ENCODE peak calls at places on chromosomes 1 and 21, in seven cellular contexts. T is left cardiac atrium; K is activated T-cell treated with anti-CD3 and anti-CD28 coated beads, Interleukin-2, amount 50 U/mL, for 4 hours; E is activated naive CD4-positive, alpha-beta T cell treated with anti-CD3 and anti-CD28 coated beads, Interleukin-2, amount 50 U/mL, for 72 hours; S is T-cell; Y is gastroesophageal sphincter; C is GM12878. O is an unnamed sample.

GRCh38 chr1:83110156-83110555 is 888.8 kb downstream of the TTLL7 start:
- ATAC-seq in T (no peak), K (no peak), E (peak; percentile 88), S (no peak), Y (no peak), C (no peak), O (peak; percentile 65)

GRCh38 chr1:25523512-25523911 is 19.9 kb upstream of the LDLRAP1 start:
- ATAC-seq in T (peak; percentile 27), K (no peak), E (no peak), S (no peak), Y (no peak), C (peak; percentile 26), O (no peak)

GRCh38 chr1:44740179-44740617 is 561 bp downstream of the KIF2C start:
- ATAC-seq in T (no peak), K (no peak), E (no peak), S (peak; percentile 2), Y (no peak), C (peak; percentile 39), O (no peak)

GRCh38 chr1:23525558-23526174 is 5.4 kb downstream of the E2F2 start:
- ATAC-seq in T (no peak), K (no peak), E (no peak), S (no peak), Y (no peak), C (peak; percentile 40), O (no peak)

GRCh38 chr1:201456499-201457309 is 12.3 kb downstream of the PHLDA3 start:
- ATAC-seq in T (peak; percentile 57), K (no peak), E (no peak), S (no peak), Y (peak; percentile 69), C (peak; percentile 54), O (no peak)

GRCh38 chr21:36122977-36123376 is 11.9 kb upstream of the CBR3 start:
- ATAC-seq in T (no peak), K (no peak), E (no peak), S (no peak), Y (no peak), C (peak; percentile 39), O (no peak)

GRCh38 chr1:81489372-81489934 is 311.3 kb upstream of the ADGRL2 start:
- ATAC-seq in T (no peak), K (no peak), E (no peak), S (no peak), Y (no peak), C (no peak), O (no peak)

GRCh38 chr1:155001688-155002474 is 721 bp upstream of the ZBTB7B start:
- ATAC-seq in T (peak; percentile 86), K (peak; percentile 76), E (peak; percentile 74), S (peak; percentile 79), Y (peak; percentile 89), C (peak; percentile 76), O (peak; percentile 76)

GRCh38 chr1:153612755-153613331 is at the start of gene S100A16:
- ATAC-seq in T (peak; percentile 81), K (no peak), E (no peak), S (no peak), Y (peak; percentile 75), C (no peak), O (no peak)

GRCh38 chr1:203475012-203475981 is at the start of gene PRELP:
- ATAC-seq in T (peak; percentile 74), K (no peak), E (no peak), S (no peak), Y (peak; percentile 56), C (no peak), O (no peak)

GRCh38 chr1:15262711-15263110 is 15.7 kb downstream of the FHAD1 start:
- ATAC-seq in T (no peak), K (no peak), E (no peak), S (no peak), Y (no peak), C (no peak), O (no peak)

GRCh38 chr1:202018476-202019234 is 8.3 kb downstream of the ELF3 start:
- ATAC-seq in T (peak; percentile 45), K (no peak), E (no peak), S (no peak), Y (no peak), C (peak; percentile 24), O (no peak)

GRCh38 chr1:169697769-169698168 is 13.7 kb downstream of the SELL start:
- ATAC-seq in T (no peak), K (peak; percentile 58), E (peak; percentile 39), S (no peak), Y (no peak), C (peak; percentile 54), O (peak; percentile 50)

GRCh38 chr1:244283772-244284171 is 167.9 kb downstream of the ADSS2 start:
- ATAC-seq in T (no peak), K (no peak), E (no peak), S (no peak), Y (no peak), C (no peak), O (peak; percentile 49)

GRCh38 chr1:231866392-231867331 is 240.1 kb downstream of the DISC1 start:
- ATAC-seq in T (peak; percentile 38), K (no peak), E (no peak), S (no peak), Y (peak; percentile 40), C (peak; percentile 47), O (no peak)

GRCh38 chr21:44495641-44496040 is 40.3 kb downstream of the LRRC3 start:
- ATAC-seq in T (peak; percentile 74), K (no peak), E (no peak), S (no peak), Y (no peak), C (no peak), O (no peak)

GRCh38 chr1:89649783-89650182 is 16.9 kb downstream of the LRRC8C start:
- ATAC-seq in T (no peak), K (no peak), E (peak; percentile 53), S (no peak), Y (no peak), C (peak; percentile 69), O (peak; percentile 70)

GRCh38 chr1:116887212-116887611 is 22.5 kb upstream of the PTGFRN start:
- ATAC-seq in T (no peak), K (no peak), E (no peak), S (no peak), Y (no peak), C (no peak), O (no peak)

GRCh38 chr1:236705771-236706565 is 19.7 kb downstream of the ACTN2 start:
- ATAC-seq in T (peak; percentile 36), K (no peak), E (no peak), S (no peak), Y (no peak), C (no peak), O (no peak)

GRCh38 chr1:78032964-78033796 is 12.6 kb upstream of the GIPC2 start:
- ATAC-seq in T (peak; percentile 59), K (no peak), E (no peak), S (no peak), Y (no peak), C (no peak), O (no peak)

GRCh38 chr1:216542741-216543140 is 119.5 kb upstream of the USH2A start:
- ATAC-seq in T (no peak), K (no peak), E (no peak), S (no peak), Y (no peak), C (no peak), O (no peak)

GRCh38 chr1:36089393-36090121 is 865 bp downstream of the ADPRS start:
- ATAC-seq in T (peak; percentile 3), K (no peak), E (no peak), S (no peak), Y (no peak), C (peak; percentile 51), O (no peak)

GRCh38 chr1:36984675-36985074 is 49.6 kb downstream of the GRIK3 start:
- ATAC-seq in T (no peak), K (no peak), E (no peak), S (no peak), Y (no peak), C (no peak), O (no peak)

GRCh38 chr1:92944901-92945747 is 16.1 kb downstream of the DIPK1A start:
- ATAC-seq in T (no peak), K (no peak), E (no peak), S (no peak), Y (no peak), C (peak; percentile 73), O (no peak)

GRCh38 chr1:3457910-3458621 is 3.6 kb downstream of the ARHGEF16 start:
- ATAC-seq in T (no peak), K (no peak), E (no peak), S (no peak), Y (no peak), C (no peak), O (no peak)

GRCh38 chr1:177983824-177984528 is 14.1 kb upstream of the SEC16B start:
- ATAC-seq in T (peak; percentile 95), K (no peak), E (no peak), S (no peak), Y (peak; percentile 89), C (no peak), O (no peak)

GRCh38 chr1:92952714-92953113 is 8.5 kb downstream of the DIPK1A start:
- ATAC-seq in T (no peak), K (no peak), E (no peak), S (no peak), Y (no peak), C (no peak), O (no peak)

GRCh38 chr21:41923641-41924342 is 30.0 kb downstream of the C2CD2 start:
- ATAC-seq in T (peak; percentile 75), K (peak; percentile 50), E (peak; percentile 70), S (no peak), Y (peak; percentile 76), C (peak; percentile 22), O (peak; percentile 63)

GRCh38 chr1:101259744-101260148 is 22.9 kb downstream of the S1PR1 start:
- ATAC-seq in T (peak; percentile 81), K (peak; percentile 80), E (peak; percentile 65), S (peak; percentile 28), Y (peak; percentile 60), C (peak; percentile 13), O (peak; percentile 78)

GRCh38 chr1:36212782-36213181 is 11.5 kb upstream of the THRAP3 start:
- ATAC-seq in T (no peak), K (no peak), E (no peak), S (no peak), Y (no peak), C (no peak), O (no peak)

GRCh38 chr1:217354900-217355299 is 276.0 kb downstream of the GPATCH2 start:
- ATAC-seq in T (no peak), K (no peak), E (no peak), S (no peak), Y (no peak), C (no peak), O (no peak)

GRCh38 chr1:12614402-12615165 is 3.4 kb downstream of the DHRS3 start:
- ATAC-seq in T (no peak), K (no peak), E (no peak), S (no peak), Y (no peak), C (no peak), O (no peak)

GRCh38 chr1:225850370-225850769 is 31.8 kb downstream of the TMEM63A start:
- ATAC-seq in T (no peak), K (no peak), E (no peak), S (no peak), Y (no peak), C (no peak), O (no peak)

GRCh38 chr1:198161718-198162090 is 4.9 kb downstream of the NEK7 start:
- ATAC-seq in T (no peak), K (no peak), E (peak; percentile 25), S (no peak), Y (no peak), C (no peak), O (peak; percentile 7)